ENCODE peak calls at places on chromosomes 4 and X, in five cellular contexts. P is tibial artery, Q is uterus, Z is pancreas, Y is right cardiac atrium. D is an unnamed sample.

GRCh38 chr4:157280673-157281072 is 60.1 kb downstream of the GRIA2 start:
- DNase-seq in P (no peak), Q (peak; percentile 30), Z (no peak), Y (no peak), D (no peak)

GRCh38 chr4:55439023-55439422 is 43.3 kb downstream of the TMEM165 start:
- DNase-seq in P (no peak), Q (no peak), Z (no peak), Y (no peak), D (no peak)

GRCh38 chrX:13087322-13088154 is 43.1 kb upstream of the FAM9C start:
- DNase-seq in P (no peak), Q (no peak), Z (no peak), Y (no peak), D (peak; percentile 56)

GRCh38 chr4:13733817-13734216 is 106.3 kb upstream of the BOD1L1 start:
- DNase-seq in P (no peak), Q (no peak), Z (no peak), Y (no peak), D (no peak)

GRCh38 chr4:128863314-128864075 is 54.0 kb downstream of the JADE1 start:
- DNase-seq in P (peak; percentile 84), Q (peak; percentile 82), Z (peak; percentile 84), Y (peak; percentile 83), D (peak; percentile 61)

GRCh38 chr4:141155586-141155985 is 22.3 kb upstream of the RNF150 start:
- DNase-seq in P (no peak), Q (no peak), Z (no peak), Y (no peak), D (peak; percentile 86)

GRCh38 chrX:39969099-39969825 is 128.5 kb downstream of the BCOR start:
- DNase-seq in P (no peak), Q (no peak), Z (no peak), Y (no peak), D (no peak)

GRCh38 chr4:123233409-123233808 is 163.2 kb upstream of the SPRY1 start:
- DNase-seq in P (no peak), Q (no peak), Z (no peak), Y (no peak), D (no peak)

GRCh38 chrX:22110729-22111494 is 78.8 kb downstream of the PHEX start:
- DNase-seq in P (no peak), Q (no peak), Z (no peak), Y (no peak), D (no peak)

GRCh38 chrX:137032378-137032694 is 1.5 kb downstream of the GPR101 start:
- DNase-seq in P (no peak), Q (no peak), Z (no peak), Y (no peak), D (no peak)

GRCh38 chrX:134026732-134027311 is 41.4 kb upstream of the GPC3 start:
- DNase-seq in P (peak; percentile 56), Q (peak; percentile 53), Z (no peak), Y (no peak), D (peak; percentile 30)

GRCh38 chr4:35802644-35803043 is 441.7 kb downstream of the ARAP2 start:
- DNase-seq in P (no peak), Q (no peak), Z (peak; percentile 49), Y (no peak), D (no peak)
- H3K4me1 ChIP-seq in P (no peaks in the 10 kb centered on the region), Q (no peaks in the 10 kb centered on the region), Z (no peaks in the 10 kb centered on the region), Y (no peaks in the 10 kb centered on the region), D (no peaks in the 10 kb centered on the region)

DNA sequence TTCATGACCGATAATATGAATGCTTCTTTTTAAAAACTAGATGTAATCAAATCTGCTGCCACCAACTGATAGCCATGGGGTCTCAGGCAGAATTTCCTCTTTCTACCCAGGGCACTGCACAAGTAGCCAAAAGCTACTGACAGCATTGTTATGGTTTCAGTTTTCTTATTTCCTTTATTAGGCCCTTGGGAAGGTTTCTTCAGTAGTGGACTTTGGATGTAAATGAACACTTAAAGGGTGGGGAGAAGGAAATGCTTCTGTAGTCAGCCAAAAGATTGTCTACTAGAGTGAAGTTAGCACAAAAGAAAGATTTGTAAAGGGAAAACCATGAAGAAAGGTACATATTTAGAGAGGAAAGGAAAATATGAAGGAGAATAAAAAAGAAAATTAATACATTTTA is 686.1 kb downstream of the ADGRL3 start:
- DNase-seq in P (no peak), Q (no peak), Z (no peak), Y (no peak), D (no peak)
- H3K4me3 ChIP-seq in P (no peak overlapping the region), Q (no peak overlapping the region), Z (no peak overlapping the region), Y (no peak overlapping the region), D (no peak overlapping the region)

DNA sequence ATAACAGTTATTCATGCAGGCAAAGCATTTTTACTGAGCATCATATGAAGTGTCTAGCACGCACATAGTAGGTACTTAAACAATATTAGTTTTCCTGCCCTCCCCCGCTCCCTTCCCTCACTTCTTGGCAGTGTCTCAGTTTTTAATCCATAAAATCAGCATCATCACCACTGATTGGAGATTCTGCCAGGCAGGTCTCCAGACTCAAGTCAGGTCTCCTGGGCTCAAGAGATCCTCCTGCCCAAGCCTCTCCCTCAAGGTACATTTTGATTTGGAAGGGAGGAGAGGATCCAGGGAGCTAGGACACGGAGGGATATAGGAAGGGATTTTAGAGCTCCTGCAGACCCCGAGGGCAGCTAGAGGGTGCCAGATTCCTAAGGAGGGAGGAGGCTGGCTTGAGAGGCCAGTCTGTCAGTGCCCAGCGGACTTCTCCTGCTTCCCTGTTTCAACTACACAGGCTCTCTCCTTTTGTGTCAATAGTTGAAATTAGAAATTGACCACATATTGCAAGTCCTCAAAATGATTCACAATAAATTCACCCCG is 4.4 kb upstream of the FAT1 start:
- DNase-seq in P (no peak), Q (no peak), Z (no peak), Y (no peak), D (peak; percentile 71)
- H3K27ac ChIP-seq in P (peak overlapping the region; percentile 94), Q (no peak overlapping the region), Z (no peak overlapping the region), Y (no peak overlapping the region), D (peak overlapping the region; percentile 95)

GRCh38 chr4:7779194-7779768 is 160.4 kb downstream of the AFAP1 start:
- DNase-seq in P (peak; percentile 35), Q (peak; percentile 59), Z (no peak), Y (no peak), D (no peak)

GRCh38 chr4:7782783-7783182 is 156.9 kb downstream of the AFAP1 start:
- DNase-seq in P (no peak), Q (no peak), Z (no peak), Y (no peak), D (no peak)

GRCh38 chr4:7781361-7781760 is 158.3 kb downstream of the AFAP1 start:
- DNase-seq in P (peak; percentile 44), Q (no peak), Z (no peak), Y (peak; percentile 75), D (no peak)

GRCh38 chr4:7781993-7782392 is 157.7 kb downstream of the AFAP1 start:
- DNase-seq in P (peak; percentile 50), Q (no peak), Z (no peak), Y (no peak), D (no peak)

GRCh38 chr4:7780751-7781348 is 158.8 kb downstream of the AFAP1 start:
- DNase-seq in P (no peak), Q (no peak), Z (no peak), Y (no peak), D (no peak)
- H3K4me1 ChIP-seq in P (peaks cover 15% of the 10 kb centered on the region), Q (peaks cover 8% of the 10 kb centered on the region), Z (no peaks in the 10 kb centered on the region), Y (peaks cover 11% of the 10 kb centered on the region), D (peaks cover 17% of the 10 kb centered on the region)

GRCh38 chrX:150362599-150363481 is at the start of gene MAMLD1:
- DNase-seq in P (peak; percentile 88), Q (peak; percentile 75), Z (peak; percentile 82), Y (peak; percentile 92), D (peak; percentile 75)

GRCh38 chrX:150360331-150360730 is 2.8 kb upstream of the MAMLD1 start:
- DNase-seq in P (no peak), Q (no peak), Z (no peak), Y (no peak), D (peak; percentile 4)

GRCh38 chrX:150363561-150364346 is 637 bp downstream of the MAMLD1 start:
- DNase-seq in P (peak; percentile 72), Q (no peak), Z (peak; percentile 83), Y (peak; percentile 76), D (peak; percentile 58)

GRCh38 chrX:150361777-150362351 is 1.3 kb upstream of the MAMLD1 start:
- DNase-seq in P (peak; percentile 66), Q (no peak), Z (peak; percentile 76), Y (peak; percentile 53), D (peak; percentile 16)

DNA sequence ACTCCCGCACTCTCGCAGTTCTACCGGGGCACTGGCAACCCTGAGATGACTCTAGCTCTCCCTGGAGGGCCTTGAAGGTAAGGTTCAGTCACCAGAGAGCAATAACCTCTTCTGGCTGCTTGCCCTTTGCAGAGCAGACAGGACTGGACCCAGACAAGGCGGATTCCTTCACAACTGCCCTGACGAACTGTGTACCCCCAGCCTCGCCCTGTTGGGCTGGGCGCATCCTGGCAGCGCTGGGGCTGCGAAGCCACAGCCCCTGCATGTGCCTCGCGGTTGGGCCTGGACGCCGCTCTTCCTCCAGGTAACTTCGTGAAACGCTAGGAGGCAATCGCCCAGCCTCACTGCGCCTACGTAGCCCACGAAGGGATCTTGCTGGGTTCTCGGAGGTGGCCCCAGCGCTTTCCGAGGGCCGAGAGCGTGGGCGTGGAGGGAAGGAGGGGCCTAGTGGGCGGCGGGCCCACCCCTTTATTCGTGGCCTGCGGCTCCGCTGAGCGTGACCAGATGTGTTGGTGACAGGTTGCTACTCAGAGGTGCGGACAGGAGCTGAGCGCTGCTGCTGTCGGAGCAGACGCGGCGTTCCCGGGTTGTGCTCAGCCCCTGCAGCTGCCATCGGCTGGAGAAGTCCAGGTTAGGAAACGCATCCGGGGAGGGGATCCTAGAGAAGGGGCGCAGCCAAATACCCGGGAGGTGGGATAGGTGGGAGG is 1.9 kb upstream of the MAMLD1 start:
- DNase-seq in P (no peak), Q (no peak), Z (peak; percentile 64), Y (peak; percentile 61), D (no peak)
- H3K4me3 ChIP-seq in P (peak overlapping the region; percentile 68), Q (peak overlapping the region; percentile 49), Z (no peak overlapping the region), Y (peak overlapping the region; percentile 76), D (peak overlapping the region; percentile 73)

GRCh38 chr4:125833-126232 is 1.5 kb downstream of the ZNF718 start:
- DNase-seq in P (no peak), Q (no peak), Z (no peak), Y (no peak), D (no peak)
- H3K27ac ChIP-seq in P (peak overlapping the region; percentile 73), Q (peak overlapping the region; percentile 90), Z (peak overlapping the region; percentile 77), Y (no peak overlapping the region), D (no peak overlapping the region)

DNA sequence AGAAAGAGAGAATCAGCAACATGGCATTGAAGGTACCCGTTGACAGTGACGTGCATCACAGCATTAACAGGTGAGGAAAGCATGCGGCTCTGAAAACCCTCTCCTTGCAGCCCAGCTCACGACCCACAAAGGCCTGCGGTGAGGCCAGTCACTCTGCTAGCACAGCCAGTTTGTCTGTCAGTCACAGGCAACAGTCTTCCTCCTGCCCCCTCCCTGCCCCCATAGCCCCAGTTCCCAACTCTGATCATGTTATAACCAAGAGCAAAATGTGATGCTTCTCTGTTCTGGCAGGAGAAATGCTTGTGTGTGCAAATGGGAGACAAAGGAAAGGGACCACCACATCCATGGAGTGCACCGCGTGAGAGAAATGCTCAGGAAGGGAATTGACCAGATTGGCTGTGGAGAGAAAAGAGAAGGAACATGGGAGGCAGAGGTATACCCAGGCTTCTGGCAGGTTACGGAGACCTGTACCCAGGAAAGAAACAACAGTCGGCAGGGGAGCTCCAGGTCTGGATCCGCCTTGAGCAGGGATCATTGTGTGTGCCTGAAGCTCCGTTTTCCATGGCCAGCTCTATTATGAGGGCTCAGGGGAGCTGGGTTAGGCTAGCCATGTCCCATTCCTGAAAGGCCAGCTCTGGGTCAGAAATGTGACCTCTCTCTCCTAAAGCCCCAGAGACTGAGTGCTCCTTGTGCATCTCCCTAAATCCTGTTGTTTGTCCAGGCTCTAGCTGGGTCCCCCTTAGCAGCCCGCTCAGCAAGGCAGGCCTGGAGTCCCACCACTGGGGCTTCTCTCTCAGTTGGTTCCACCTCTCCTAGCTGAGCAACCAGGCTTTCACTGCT is 139.7 kb upstream of the MAMLD1 start:
- DNase-seq in P (no peak), Q (no peak), Z (no peak), Y (no peak), D (no peak)
- H3K4me1 ChIP-seq in P (no peaks in the 10 kb centered on the region), Q (no peaks in the 10 kb centered on the region), Z (no peaks in the 10 kb centered on the region), Y (no peaks in the 10 kb centered on the region), D (no peaks in the 10 kb centered on the region)

GRCh38 chr4:165502919-165503907 is 124.4 kb downstream of the CPE start:
- DNase-seq in P (no peak), Q (no peak), Z (no peak), Y (no peak), D (no peak)
- H3K4me3 ChIP-seq in P (no peak overlapping the region), Q (no peak overlapping the region), Z (no peak overlapping the region), Y (no peak overlapping the region), D (no peak overlapping the region)